ENCODE peak calls at places on chromosomes 5 and 9, in five cellular contexts. J is endothelial cell, Z is ACHN, Q is omental fat pad, U is NCI-H510A treated with DMSO at 0.1 percent for 48 hours. W is an unnamed sample.

GRCh38 chr9:13268469-13268868 is 11.0 kb downstream of the MPDZ start:
- DNase-seq in U (no peak), Z (peak), Q (no peak), J (no peak), W (peak)

GRCh38 chr5:113169720-113170119 is 193.1 kb downstream of the DCP2 start:
- DNase-seq in Q (no peak), U (no peak), Z (no peak), J (no peak), W (no peak)

GRCh38 chr5:71882826-71883744 is 164.0 kb downstream of the CARTPT start:
- DNase-seq in Q (no peak), Z (no peak), U (peak), J (no peak), W (peak)

GRCh38 chr5:140349244-140349643 is 2.8 kb upstream of the HBEGF start:
- DNase-seq in Q (no peak), Z (peak), J (no peak), U (no peak), W (peak)

GRCh38 chr9:2570615-2571479 is 50.7 kb upstream of the VLDLR start:
- DNase-seq in J (no peak), Z (peak), Q (peak), U (peak), W (peak)

GRCh38 chr5:57735754-57736153 is 253.1 kb upstream of the ACTBL2 start:
- DNase-seq in Z (peak), Q (no peak), U (no peak), J (no peak), W (peak)

GRCh38 chr5:160511280-160511929 is 89.8 kb downstream of the PTTG1 start:
- DNase-seq in U (no peak), Q (no peak), Z (no peak), J (no peak), W (no peak)

GRCh38 chr5:106417566-106417965 is 1253.2 kb downstream of the EFNA5 start:
- DNase-seq in U (no peak), J (no peak), Z (no peak), Q (no peak), W (no peak)

GRCh38 chr9:97855899-97856298 is 2.9 kb downstream of the FOXE1 start:
- DNase-seq in Q (no peak), U (no peak), Z (no peak), J (no peak), W (no peak)

GRCh38 chr9:33165263-33166151 is 1.6 kb downstream of the B4GALT1 start:
- DNase-seq in U (peak), J (no peak), Q (no peak), Z (peak), W (peak)

GRCh38 chr5:75961814-75962213 is 121.4 kb upstream of the SV2C start:
- DNase-seq in Z (no peak), J (no peak), U (no peak), Q (no peak), W (no peak)

GRCh38 chr9:120852240-120853018 is 9.7 kb upstream of the PSMD5 start:
- DNase-seq in Q (no peak), J (no peak), U (no peak), Z (peak), W (no peak)

GRCh38 chr9:21931428-21931827 is 62.8 kb downstream of the CDKN2A start:
- DNase-seq in J (no peak), Z (no peak), Q (no peak), U (no peak), W (no peak)

GRCh38 chr5:140182075-140182709 is 7.2 kb downstream of the CYSTM1 start:
- DNase-seq in Q (no peak), U (no peak), Z (no peak), J (no peak), W (peak)

GRCh38 chr5:154309361-154309725 is 118.8 kb downstream of the GALNT10 start:
- DNase-seq in J (no peak), U (no peak), Z (peak), Q (no peak), W (no peak)

GRCh38 chr5:179209359-179210150 is 135.7 kb downstream of the ADAMTS2 start:
- DNase-seq in Z (no peak), Q (no peak), U (no peak), J (no peak), W (peak)

GRCh38 chr9:107345327-107345726 is 62.2 kb downstream of the RAD23B start:
- DNase-seq in Z (no peak), Q (no peak), J (no peak), U (no peak), W (no peak)

GRCh38 chr9:3528466-3528865 is 2.7 kb upstream of the RFX3 start:
- DNase-seq in J (no peak), Q (no peak), Z (no peak), U (peak), W (no peak)

GRCh38 chr5:160230686-160231527 is 1.6 kb downstream of the FABP6 start:
- DNase-seq in U (no peak), J (no peak), Z (no peak), Q (no peak), W (peak)

GRCh38 chr5:115389799-115390382 is 93.4 kb upstream of the CCDC112 start:
- DNase-seq in U (no peak), Q (no peak), J (peak), Z (no peak), W (no peak)

W was measured in PC-3.